ENCODE peak calls at places on chromosome 1, in seven cellular contexts. E is IMR-90, H is esophagus muscularis mucosa, F is K562, M is heart left ventricle, L is stomach, P is transverse colon. U is an unnamed sample.
A peak's percentile ranks its signal among the peaks of the same experiment; 100 is the strongest.

GRCh38 chr1:72119491-72119890 is 162.8 kb downstream of the NEGR1 start:
- DNase-seq in P (no peak), M (no peak), H (no peak), E (no peak), F (no peak), L (no peak), U (no peak)

GRCh38 chr1:231335663-231336602 is 1.7 kb downstream of the EXOC8 start:
- DNase-seq in H (no peak), F (no peak), L (no peak), E (no peak), M (no peak), P (no peak), U (no peak)

GRCh38 chr1:99969260-99969728 is 502 bp upstream of the SLC35A3 start:
- DNase-seq in E (no peak), H (no peak), L (no peak), P (no peak), M (no peak), F (peak; percentile 16), U (no peak)

GRCh38 chr1:167122121-167122480 is 28.2 kb downstream of the STYXL2 start:
- DNase-seq in F (no peak), P (no peak), H (peak; percentile 85), E (no peak), M (no peak), L (no peak), U (no peak)

GRCh38 chr1:214244252-214244651 is 36.7 kb upstream of the SMYD2 start:
- DNase-seq in H (no peak), P (no peak), F (no peak), M (no peak), E (no peak), L (no peak), U (no peak)

GRCh38 chr1:68178821-68179490 is 53.4 kb downstream of the WLS start:
- DNase-seq in P (no peak), L (no peak), M (no peak), H (no peak), F (no peak), E (peak; percentile 68), U (no peak)

GRCh38 chr1:116335847-116336246 is 37.2 kb upstream of the ATP1A1 start:
- DNase-seq in L (no peak), E (no peak), P (peak; percentile 31), F (no peak), M (no peak), H (no peak), U (no peak)

GRCh38 chr1:234755449-234755863 is 145.5 kb upstream of the IRF2BP2 start:
- DNase-seq in H (peak; percentile 97), F (no peak), E (peak; percentile 95), M (peak; percentile 74), P (peak; percentile 77), L (peak; percentile 74), U (no peak)

GRCh38 chr1:162191396-162192322 is 122.2 kb downstream of the NOS1AP start:
- DNase-seq in L (no peak), M (no peak), H (no peak), F (no peak), E (no peak), P (no peak), U (no peak)

GRCh38 chr1:8910331-8910730 is 31.8 kb upstream of the ENO1 start:
- DNase-seq in H (no peak), F (no peak), L (no peak), P (no peak), M (no peak), E (no peak), U (no peak)

GRCh38 chr1:82565146-82565545 is 764.4 kb downstream of the ADGRL2 start:
- DNase-seq in E (peak; percentile 19), M (peak; percentile 16), H (no peak), L (no peak), F (no peak), P (no peak), U (no peak)

GRCh38 chr1:174871886-174872285 is 127.9 kb upstream of the CACYBP start:
- DNase-seq in P (no peak), E (no peak), H (no peak), L (no peak), F (no peak), M (no peak), U (no peak)

GRCh38 chr1:1353389-1354151 is 4.4 kb upstream of the DVL1 start:
- DNase-seq in E (no peak), M (no peak), L (no peak), F (no peak), H (no peak), P (no peak), U (no peak)

GRCh38 chr1:10211805-10212405 is 1.5 kb downstream of the KIF1B start:
- DNase-seq in E (no peak), P (no peak), H (no peak), M (no peak), L (no peak), F (no peak), U (no peak)

GRCh38 chr1:84146375-84147032 is 2.4 kb downstream of the PRKACB start:
- DNase-seq in M (no peak), E (peak; percentile 78), L (no peak), F (no peak), H (no peak), P (no peak), U (no peak)

DNA sequence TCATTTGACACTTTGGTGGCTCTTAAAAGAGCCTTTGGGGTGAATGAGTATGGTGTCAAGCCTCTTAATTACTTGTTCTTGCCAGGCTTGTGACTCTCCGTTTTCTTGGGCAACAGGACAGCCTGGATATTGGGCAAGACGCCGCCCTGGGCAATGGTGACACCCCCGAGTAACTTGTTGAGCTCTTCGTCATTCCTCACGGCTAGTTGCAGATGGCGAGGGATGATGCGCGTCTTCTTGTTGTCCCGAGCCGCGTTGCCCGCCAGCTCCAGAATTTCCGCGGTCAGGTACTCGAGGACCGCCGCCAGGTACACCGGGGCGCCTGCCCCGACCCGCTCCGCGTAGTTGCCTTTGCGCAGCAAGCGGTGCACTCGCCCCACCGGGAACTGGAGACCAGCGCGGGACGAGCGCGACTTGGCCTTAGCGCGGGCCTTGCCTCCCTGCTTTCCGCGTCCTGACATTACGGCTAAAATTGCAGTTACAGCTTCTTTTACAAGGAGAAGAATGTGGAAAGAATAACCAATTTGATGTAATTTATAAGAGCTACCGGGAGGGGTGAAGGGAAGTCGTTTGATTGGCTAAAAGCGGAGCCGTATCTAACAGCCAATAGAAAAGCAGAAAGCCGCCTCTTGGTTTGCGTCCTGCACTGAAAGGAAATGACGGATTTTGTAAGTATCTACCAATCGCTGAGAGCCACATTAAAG is 11.8 kb upstream of the BOLA1 start:
- DNase-seq in P (peak; percentile 81), H (peak; percentile 95), M (peak; percentile 77), F (peak; percentile 75), L (peak; percentile 82), E (peak; percentile 99), U (peak; percentile 54)
- TF ChIP-seq POLR2A in P (peak; percentile 98), H (peak; percentile 70), M (peak; percentile 36), F (peak; percentile 92), L (no peak), E (peak; percentile 97), U (peak; percentile 35)

GRCh38 chr1:210117198-210117597 is 115.4 kb upstream of the SERTAD4 start:
- DNase-seq in L (no peak), H (no peak), F (no peak), M (no peak), P (no peak), E (no peak), U (no peak)
- H3K4me3 ChIP-seq in L (no peak overlapping the region), H (no peak overlapping the region), F (no peak overlapping the region), M (no peak overlapping the region), P (no peak overlapping the region), E (no peak overlapping the region), U (no peak overlapping the region)

GRCh38 chr1:17189632-17190525 is 15.0 kb upstream of the PADI1 start:
- DNase-seq in M (no peak), P (no peak), L (peak; percentile 19), F (no peak), E (peak; percentile 92), H (no peak), U (no peak)

GRCh38 chr1:17188889-17189631 is 15.9 kb upstream of the PADI1 start:
- DNase-seq in F (no peak), M (no peak), L (no peak), H (no peak), E (no peak), P (no peak), U (no peak)

GRCh38 chr1:17191990-17192242 is 13.0 kb upstream of the PADI1 start:
- DNase-seq in P (no peak), H (no peak), L (no peak), E (no peak), F (no peak), M (no peak), U (no peak)

GRCh38 chr1:17192394-17193221 is 12.3 kb upstream of the PADI1 start:
- DNase-seq in H (no peak), P (no peak), E (no peak), M (no peak), L (no peak), F (no peak), U (no peak)

GRCh38 chr1:17190526-17190995 is 14.4 kb upstream of the PADI1 start:
- DNase-seq in E (no peak), M (no peak), H (no peak), P (no peak), L (peak; percentile 18), F (no peak), U (no peak)
- H3K27ac ChIP-seq in E (peak overlapping the region; percentile 94), M (no peak overlapping the region), H (no peak overlapping the region), P (no peak overlapping the region), L (no peak overlapping the region), F (no peak overlapping the region), U (peak overlapping the region; percentile 83)

GRCh38 chr1:77888071-77888428 is 374 bp upstream of the NEXN start:
- DNase-seq in H (no peak), F (no peak), E (peak; percentile 74), M (peak; percentile 77), P (no peak), L (no peak), U (no peak)

GRCh38 chr1:77889671-77890070 is 1.2 kb downstream of the NEXN start:
- DNase-seq in P (no peak), H (no peak), E (peak; percentile 91), F (no peak), L (no peak), M (peak; percentile 44), U (no peak)

GRCh38 chr1:77889240-77889637 is 815 bp downstream of the NEXN start:
- DNase-seq in E (peak; percentile 81), F (no peak), H (no peak), L (no peak), P (no peak), M (no peak), U (no peak)

GRCh38 chr1:77891200-77891599 is 2.8 kb downstream of the NEXN start:
- DNase-seq in M (no peak), L (no peak), E (no peak), F (no peak), P (no peak), H (no peak), U (no peak)

DNA sequence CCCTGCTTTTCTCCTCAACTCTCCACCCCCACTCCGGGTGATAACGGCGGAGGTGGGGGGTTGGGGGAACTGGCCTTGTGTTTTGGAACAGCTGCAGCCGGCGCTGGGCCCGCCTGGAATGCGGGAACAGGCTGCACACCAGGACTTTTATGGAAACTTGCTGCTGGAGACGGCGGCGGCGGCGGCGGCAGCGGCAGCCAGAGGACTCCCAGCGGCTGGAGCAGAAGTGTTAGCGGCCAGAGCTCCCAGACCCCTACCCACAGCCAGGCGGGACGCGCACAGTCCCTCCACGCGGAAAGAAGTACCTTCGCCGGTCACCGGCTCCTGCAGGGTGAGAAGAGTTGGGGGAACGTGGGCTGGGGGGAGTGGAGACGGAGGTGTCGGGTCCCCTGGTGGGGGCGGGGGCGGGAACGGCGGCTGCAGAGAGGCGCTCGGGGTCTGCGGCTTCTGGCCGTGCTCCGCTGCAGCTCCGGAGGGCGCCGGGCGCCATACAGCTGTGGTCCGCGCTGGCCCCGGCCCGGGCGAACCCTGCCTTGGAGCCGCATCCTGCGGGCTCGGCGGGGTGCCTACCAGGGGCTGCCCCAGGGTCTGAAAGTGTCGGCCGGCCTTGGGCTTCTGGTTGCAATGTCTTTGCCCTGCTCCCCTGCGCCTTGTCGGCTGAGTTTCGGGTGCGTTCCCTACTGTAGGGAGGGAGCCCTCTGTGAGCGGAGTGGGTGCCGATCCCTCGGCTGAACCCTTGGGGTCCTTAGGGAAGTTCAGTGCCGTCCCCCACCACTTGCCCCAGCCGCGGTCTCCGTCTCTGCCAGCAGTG is at the start of gene NEXN:
- DNase-seq in E (peak; percentile 79), H (peak; percentile 96), L (peak; percentile 63), F (peak; percentile 43), M (peak; percentile 94), P (peak; percentile 58), U (no peak)
- TF ChIP-seq POLR2A in E (no peak), H (peak; percentile 38), L (no peak), F (no peak), M (no peak), P (peak; percentile 66), U (peak; percentile 42)

U was measured in esophagus squamous epithelium.